ENCODE peak calls at places on chromosome 7, in nine cellular contexts. G, N, I, R, Z, B, P, M and J are unnamed samples. For H3K4me1, the result is how much of the 10 kb centered on the place peaks cover.

GRCh38 chr7:138324905-138325304 is 135.2 kb upstream of the TRIM24 start:
- DNase-seq in G (no peak), N (no peak), I (no peak), R (no peak), Z (no peak), B (no peak), P (no peak), M (no peak), J (no peak)

GRCh38 chr7:50826371-50827172 is 43.9 kb upstream of the GRB10 start:
- DNase-seq in G (peak), N (peak), I (no peak), R (no peak), Z (no peak), B (no peak), P (no peak), M (peak), J (no peak)

GRCh38 chr7:100088621-100089457 is at the start of gene COPS6:
- DNase-seq in G (peak), N (peak), I (peak), R (peak), Z (peak), B (peak), P (peak), M (peak), J (peak)

GRCh38 chr7:112898432-112899290 is 108.5 kb upstream of the TMEM168 start:
- DNase-seq in G (peak), N (peak), I (no peak), R (peak), Z (no peak), B (no peak), P (peak), M (peak), J (peak)

GRCh38 chr7:106402898-106403297 is 118.1 kb upstream of the NAMPT start:
- DNase-seq in G (no peak), N (no peak), I (no peak), R (no peak), Z (no peak), B (no peak), P (no peak), M (no peak), J (no peak)

GRCh38 chr7:44846816-44847508 is 925 bp downstream of the H2AZ2 start:
- DNase-seq in G (no peak), N (no peak), I (no peak), R (no peak), Z (no peak), B (no peak), P (no peak), M (no peak), J (no peak)

GRCh38 chr7:148697256-148697841 is 1.4 kb upstream of the CUL1 start:
- DNase-seq in G (no peak), N (no peak), I (no peak), R (no peak), Z (no peak), B (no peak), P (peak), M (no peak), J (peak)

GRCh38 chr7:102064361-102065025 is 222.2 kb upstream of the SH2B2 start:
- DNase-seq in G (peak), N (peak), I (peak), R (no peak), Z (peak), B (peak), P (peak), M (no peak), J (no peak)

GRCh38 chr7:117012284-117013174 is 59.2 kb downstream of the ST7 start:
- DNase-seq in G (peak), N (peak), I (no peak), R (peak), Z (no peak), B (no peak), P (no peak), M (peak), J (no peak)

GRCh38 chr7:15686957-15687644 is 618 bp upstream of the MEOX2 start:
- DNase-seq in G (no peak), N (no peak), I (no peak), R (no peak), Z (no peak), B (no peak), P (peak), M (no peak), J (no peak)

GRCh38 chr7:112965506-112965905 is 121.1 kb downstream of the GPR85 start:
- DNase-seq in G (no peak), N (no peak), I (no peak), R (no peak), Z (no peak), B (no peak), P (no peak), M (no peak), J (no peak)

GRCh38 chr7:17710312-17710711 is 230.0 kb downstream of the SNX13 start:
- DNase-seq in G (no peak), N (no peak), I (no peak), R (no peak), Z (no peak), B (no peak), P (no peak), M (no peak), J (no peak)

GRCh38 chr7:147013820-147014219 is 897.2 kb downstream of the CNTNAP2 start:
- DNase-seq in G (no peak), N (no peak), I (no peak), R (no peak), Z (no peak), B (no peak), P (no peak), M (no peak), J (no peak)

GRCh38 chr7:38541440-38541839 is 89.7 kb downstream of the AMPH start:
- DNase-seq in G (no peak), N (no peak), I (no peak), R (no peak), Z (no peak), B (no peak), P (no peak), M (no peak), J (no peak)

GRCh38 chr7:36514289-36515243 is 124.9 kb downstream of the ANLN start:
- DNase-seq in G (no peak), N (no peak), I (no peak), R (no peak), Z (no peak), B (no peak), P (no peak), M (no peak), J (no peak)

GRCh38 chr7:64993901-64994300 is 3.1 kb upstream of the ZNF117 start:
- DNase-seq in G (peak), N (no peak), I (no peak), R (no peak), Z (no peak), B (no peak), P (no peak), M (no peak), J (no peak)

GRCh38 chr7:35839860-35840854 is 39.3 kb downstream of the SEPTIN7 start:
- DNase-seq in G (peak), N (peak), I (no peak), R (no peak), Z (no peak), B (no peak), P (no peak), M (no peak), J (no peak)

GRCh38 chr7:93894426-93894825 is 3.9 kb upstream of the TFPI2 start:
- DNase-seq in G (no peak), N (no peak), I (no peak), R (no peak), Z (no peak), B (no peak), P (no peak), M (no peak), J (no peak)
- H3K4me1 ChIP-seq in G (under half), N (under half), I (under half), R (under half), Z (under half), B (under half), P (under half), M (under half), J (under half)

GRCh38 chr7:3495957-3496356 is 194.9 kb downstream of the SDK1 start:
- DNase-seq in G (no peak), N (no peak), I (no peak), R (peak), Z (no peak), B (no peak), P (no peak), M (no peak), J (no peak)
- H3K4me3 ChIP-seq in G (no peak), N (no peak), I (no peak), R (no peak), Z (no peak), B (no peak), P (no peak), M (no peak), J (no peak)

DNA sequence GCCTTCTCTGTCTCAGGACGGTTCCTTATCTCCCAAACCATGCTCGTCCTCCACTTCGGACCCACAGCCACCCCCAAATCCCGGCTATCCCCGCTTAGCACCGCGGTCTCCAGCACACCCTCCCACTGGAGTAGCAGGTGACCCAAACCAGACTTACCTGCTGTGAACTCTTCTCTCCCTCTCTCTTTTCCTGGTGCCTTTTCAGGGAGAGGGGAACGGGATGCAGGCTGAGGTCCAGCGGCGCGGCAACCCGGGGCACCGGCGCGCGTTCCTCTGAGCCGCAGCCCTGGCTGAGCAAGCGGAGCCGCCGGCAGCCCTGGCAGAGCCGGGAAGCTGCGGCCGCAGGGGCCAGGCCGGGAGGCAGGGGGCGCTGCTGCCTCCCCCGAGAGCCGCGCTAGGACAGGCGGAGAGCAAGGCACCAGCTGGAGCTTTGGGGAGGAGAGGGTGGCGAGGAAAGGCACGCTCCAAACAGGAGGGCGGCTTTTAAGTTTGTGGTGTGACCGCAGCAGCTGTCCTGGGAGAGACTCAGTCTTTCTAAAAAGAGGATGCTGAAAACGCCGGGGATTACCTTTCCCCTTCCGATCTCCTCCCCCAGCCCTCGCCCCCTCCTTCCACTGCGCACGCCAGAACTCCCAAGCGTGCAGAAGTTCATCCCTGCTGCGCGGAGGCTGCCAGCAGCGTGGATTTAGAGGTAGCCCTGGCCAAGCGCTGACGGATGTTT is at the start of gene SEMA3D:
- DNase-seq in G (peak), N (peak), I (peak), R (peak), Z (peak), B (peak), P (peak), M (peak), J (no peak)
- H3K27ac ChIP-seq in G (no peak), N (no peak), I (peak), R (no peak), Z (peak), B (peak), P (peak), M (peak), J (no peak)

DNA sequence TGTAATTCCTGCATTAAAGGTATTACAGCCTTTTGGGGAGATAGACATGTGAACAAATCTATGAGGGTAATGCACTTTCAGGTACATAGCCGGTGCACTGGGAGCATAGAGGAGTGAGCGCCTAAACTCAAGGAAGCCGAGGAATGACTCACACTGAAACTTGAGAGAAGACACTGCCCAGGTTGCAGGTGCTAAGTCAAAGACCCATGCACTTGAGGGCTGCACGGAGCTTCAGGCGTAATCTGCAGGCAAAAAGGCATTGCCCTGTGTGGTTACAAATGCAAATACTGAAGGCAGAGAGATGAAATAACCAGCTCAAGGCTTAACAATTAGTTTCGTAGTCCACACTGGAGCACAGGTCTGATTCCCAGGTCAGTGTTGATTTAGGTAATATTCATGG is 51.0 kb upstream of the OSBPL3 start:
- DNase-seq in G (no peak), N (no peak), I (no peak), R (no peak), Z (no peak), B (no peak), P (no peak), M (no peak), J (no peak)
- H3K4me1 ChIP-seq in G (under half), N (under half), I (under half), R (under half), Z (under half), B (under half), P (under half), M (under half), J (under half)

GRCh38 chr7:24728503-24729364 is 28.5 kb downstream of the GSDME start:
- DNase-seq in G (no peak), N (no peak), I (no peak), R (no peak), Z (no peak), B (no peak), P (no peak), M (no peak), J (no peak)
- H3K4me3 ChIP-seq in G (no peak), N (no peak), I (no peak), R (no peak), Z (no peak), B (peak), P (no peak), M (no peak), J (no peak)

DNA sequence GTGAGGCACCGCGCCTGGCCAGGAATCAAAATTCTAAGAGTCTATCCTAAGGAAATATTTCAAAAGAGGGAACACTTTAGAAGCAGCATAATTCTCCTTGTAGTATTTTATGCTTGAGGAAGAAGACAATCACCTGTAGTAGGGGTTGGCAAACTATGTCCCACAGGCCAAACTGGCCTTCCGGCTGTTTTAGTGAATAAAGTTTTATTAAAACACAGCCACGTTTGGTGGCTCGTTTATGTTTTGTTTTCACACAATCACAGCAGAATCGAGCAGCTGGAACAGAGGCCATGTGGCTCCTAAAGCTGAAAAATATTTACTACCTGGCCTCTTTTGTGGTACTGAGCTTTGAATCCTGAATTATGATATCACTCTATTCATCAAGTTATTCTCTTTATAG is 131.7 kb upstream of the TNS3 start:
- DNase-seq in G (no peak), N (no peak), I (no peak), R (no peak), Z (no peak), B (no peak), P (no peak), M (no peak), J (no peak)
- H3K27ac ChIP-seq in G (no peak), N (peak), I (no peak), R (no peak), Z (no peak), B (no peak), P (no peak), M (no peak), J (no peak)

DNA sequence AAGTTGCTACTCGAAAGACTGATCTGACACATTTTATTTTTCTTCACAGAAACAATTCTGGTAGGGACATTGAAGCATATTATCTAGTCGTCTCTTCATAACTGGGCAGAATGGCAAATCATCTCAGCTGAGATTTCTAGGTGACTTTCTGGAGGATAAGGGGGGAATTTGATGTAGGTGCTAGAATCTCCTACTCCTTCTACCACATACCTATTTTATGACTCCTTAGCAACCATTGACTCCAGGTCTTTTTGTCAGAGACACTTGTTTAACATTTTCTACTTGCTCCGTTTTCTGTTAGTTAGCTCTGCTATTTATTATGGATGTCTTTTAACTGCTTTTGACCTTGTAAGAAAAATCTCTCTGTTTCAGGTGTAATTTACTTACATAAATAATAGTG is 380.9 kb upstream of the SEMA3C start:
- DNase-seq in G (peak), N (no peak), I (no peak), R (no peak), Z (no peak), B (no peak), P (no peak), M (no peak), J (no peak)
- H3K4me1 ChIP-seq in G (under half), N (under half), I (under half), R (under half), Z (under half), B (under half), P (under half), M (under half), J (under half)

DNA sequence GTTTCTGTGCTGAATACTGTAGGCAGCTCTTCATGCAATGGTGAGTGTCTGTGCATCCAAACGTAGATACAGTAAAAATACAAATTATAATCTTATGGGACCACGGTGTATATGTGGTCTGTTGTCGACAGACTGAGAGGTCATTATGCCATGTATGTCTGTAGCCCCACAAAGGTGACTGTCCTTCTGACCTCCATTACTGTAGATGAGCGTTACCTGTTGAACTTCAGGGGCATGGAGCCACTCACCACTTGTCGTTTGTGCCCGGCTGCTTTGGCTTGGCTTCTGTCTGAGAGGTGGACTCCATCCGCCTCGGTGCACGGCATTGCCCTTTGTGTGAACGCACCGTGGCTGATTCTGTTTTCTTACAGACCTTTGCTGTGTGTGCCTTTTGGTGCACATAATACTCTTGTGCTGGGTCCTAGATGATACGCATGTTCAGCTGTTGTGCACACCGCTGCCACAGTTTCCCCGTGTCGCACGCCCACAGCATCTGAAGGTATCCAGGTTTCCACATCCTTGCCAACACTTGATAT is 2.9 kb downstream of the UBE3C start:
- DNase-seq in G (no peak), N (no peak), I (no peak), R (no peak), Z (no peak), B (no peak), P (no peak), M (no peak), J (no peak)
- H3K4me3 ChIP-seq in G (no peak), N (no peak), I (no peak), R (no peak), Z (no peak), B (no peak), P (no peak), M (no peak), J (no peak)

GRCh38 chr7:600935-601334 is 81.3 kb upstream of the PDGFA start:
- DNase-seq in G (no peak), N (no peak), I (no peak), R (no peak), Z (peak), B (no peak), P (no peak), M (no peak), J (no peak)

GRCh38 chr7:603152-603941 is 83.7 kb upstream of the PDGFA start:
- DNase-seq in G (no peak), N (no peak), I (no peak), R (no peak), Z (peak), B (no peak), P (no peak), M (no peak), J (peak)

GRCh38 chr7:601573-602340 is 82.1 kb upstream of the PDGFA start:
- DNase-seq in G (no peak), N (no peak), I (peak), R (no peak), Z (peak), B (no peak), P (peak), M (no peak), J (peak)

GRCh38 chr7:604038-604883 is 84.6 kb upstream of the PDGFA start:
- DNase-seq in G (no peak), N (no peak), I (peak), R (no peak), Z (peak), B (no peak), P (peak), M (peak), J (peak)

DNA sequence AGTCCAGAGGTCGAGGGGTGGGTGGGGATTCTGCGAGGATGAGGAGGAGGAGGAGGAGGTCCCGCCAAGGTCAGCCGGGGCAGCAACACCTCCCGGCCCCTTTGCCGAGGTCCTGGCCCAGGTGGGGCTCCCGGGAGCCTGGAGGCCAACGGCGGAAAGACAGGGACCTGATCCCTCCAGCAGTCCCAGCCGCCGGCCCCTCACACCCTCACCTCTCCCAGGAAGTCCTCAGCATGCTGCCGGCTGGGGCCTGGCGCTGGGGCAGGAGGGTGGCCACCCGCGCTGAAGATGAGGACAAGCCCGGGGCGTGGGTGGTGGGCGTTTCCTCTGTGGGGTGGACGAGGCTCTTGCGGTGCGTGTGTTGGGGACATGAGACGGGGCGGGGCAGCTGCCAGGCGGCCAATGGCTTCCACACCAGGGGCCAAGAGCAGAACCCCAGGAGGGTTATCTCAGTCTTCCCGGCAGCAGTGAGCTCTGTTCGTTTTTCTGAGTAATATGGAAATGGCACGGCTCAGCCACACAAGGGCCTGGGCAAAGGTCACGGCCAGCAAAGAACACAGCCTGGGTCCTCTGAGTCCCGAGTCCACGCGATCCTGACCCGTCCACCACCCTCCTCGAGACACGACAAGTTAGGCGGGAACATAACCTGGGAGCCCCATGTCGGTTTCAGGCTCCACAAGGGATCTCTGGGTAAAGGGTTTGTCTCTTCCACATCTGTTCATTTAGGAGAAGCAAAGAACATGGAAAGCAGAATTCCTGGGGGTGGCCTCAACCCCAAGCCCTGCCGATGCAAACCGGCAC is 82.9 kb upstream of the PDGFA start:
- DNase-seq in G (no peak), N (no peak), I (peak), R (no peak), Z (peak), B (no peak), P (no peak), M (peak), J (peak)
- H3K27ac ChIP-seq in G (no peak), N (no peak), I (peak), R (no peak), Z (peak), B (peak), P (peak), M (peak), J (peak)